ENCODE peak calls at places on chromosomes 1 and 21, in four cellular contexts. One of them, this sample, is unnamed.

GRCh38 chr21:44899768-44900558 is 20.7 kb downstream of the ITGB2 start:
- DNase-seq in mesendoderm: no peak
- DNase-seq in H9: no peak
- DNase-seq in IMR-90: no peak
- DNase-seq in this sample: no peak

GRCh38 chr1:161019767-161020572 is 982 bp downstream of the F11R start:
- DNase-seq in mesendoderm: peak
- DNase-seq in IMR-90: no peak
- DNase-seq in H9: no peak
- DNase-seq in this sample: no peak

GRCh38 chr1:147292635-147293251 is 50.3 kb downstream of the CHD1L start:
- DNase-seq in H9: no peak
- DNase-seq in mesendoderm: no peak
- DNase-seq in IMR-90: peak
- DNase-seq in this sample: peak

GRCh38 chr1:52281518-52281917 is 84.5 kb downstream of the CC2D1B start:
- DNase-seq in IMR-90: peak
- DNase-seq in H9: no peak
- DNase-seq in mesendoderm: no peak
- DNase-seq in this sample: peak

GRCh38 chr1:59377350-59377904 is 80.5 kb downstream of the FGGY start:
- DNase-seq in mesendoderm: no peak
- DNase-seq in H9: no peak
- DNase-seq in IMR-90: no peak
- DNase-seq in this sample: no peak

GRCh38 chr1:72530646-72531045 is 248.3 kb upstream of the NEGR1 start:
- DNase-seq in H9: no peak
- DNase-seq in mesendoderm: no peak
- DNase-seq in IMR-90: no peak
- DNase-seq in this sample: no peak

GRCh38 chr1:46512135-46512791 is 22.6 kb downstream of the DMBX1 start:
- DNase-seq in IMR-90: no peak
- DNase-seq in H9: no peak
- DNase-seq in mesendoderm: no peak
- DNase-seq in this sample: no peak

GRCh38 chr1:162908780-162909179 is 47.8 kb upstream of the CCDC190 start:
- DNase-seq in IMR-90: peak
- DNase-seq in H9: no peak
- DNase-seq in mesendoderm: no peak
- DNase-seq in this sample: peak

GRCh38 chr1:190578015-190578414 is 100.4 kb upstream of the BRINP3 start:
- DNase-seq in mesendoderm: no peak
- DNase-seq in IMR-90: no peak
- DNase-seq in H9: no peak
- DNase-seq in this sample: no peak

GRCh38 chr1:161069731-161070270 is at the start of gene ARHGAP30:
- DNase-seq in IMR-90: no peak
- DNase-seq in mesendoderm: peak
- DNase-seq in H9: peak
- DNase-seq in this sample: no peak

GRCh38 chr1:46084553-46085448 is 47.6 kb downstream of the PIK3R3 start:
- DNase-seq in mesendoderm: no peak
- DNase-seq in IMR-90: peak
- DNase-seq in H9: no peak
- DNase-seq in this sample: peak

GRCh38 chr1:216528816-216529215 is 105.6 kb upstream of the USH2A start:
- DNase-seq in IMR-90: no peak
- DNase-seq in mesendoderm: no peak
- DNase-seq in H9: no peak
- DNase-seq in this sample: no peak

GRCh38 chr1:163205513-163205912 is 2.8 kb upstream of the RGS5 start:
- DNase-seq in H9: no peak
- DNase-seq in IMR-90: peak
- DNase-seq in mesendoderm: no peak
- DNase-seq in this sample: no peak

GRCh38 chr1:110007045-110007444 is 22.5 kb downstream of the AHCYL1 start:
- DNase-seq in IMR-90: no peak
- DNase-seq in H9: no peak
- DNase-seq in mesendoderm: no peak
- DNase-seq in this sample: no peak

GRCh38 chr1:58964880-58965279 is 181.0 kb upstream of the JUN start:
- DNase-seq in mesendoderm: no peak
- DNase-seq in IMR-90: peak
- DNase-seq in H9: no peak
- DNase-seq in this sample: peak

GRCh38 chr21:29529139-29529538 is 230.4 kb downstream of the BACH1 start:
- DNase-seq in IMR-90: no peak
- DNase-seq in H9: no peak
- DNase-seq in mesendoderm: no peak
- DNase-seq in this sample: no peak

GRCh38 chr1:204975568-204976235 is 67.3 kb upstream of the CNTN2 start:
- DNase-seq in H9: peak
- DNase-seq in IMR-90: peak
- DNase-seq in mesendoderm: peak
- DNase-seq in this sample: peak

GRCh38 chr1:24109686-24110475 is 2.1 kb downstream of the MYOM3 start:
- DNase-seq in H9: no peak
- DNase-seq in mesendoderm: no peak
- DNase-seq in IMR-90: no peak
- DNase-seq in this sample: no peak

GRCh38 chr1:38586993-38587646 is 272.5 kb downstream of the RRAGC start:
- DNase-seq in IMR-90: no peak
- DNase-seq in H9: peak
- DNase-seq in mesendoderm: peak
- DNase-seq in this sample: no peak

GRCh38 chr1:181448461-181448860 is 34.9 kb upstream of the CACNA1E start:
- DNase-seq in IMR-90: no peak
- DNase-seq in mesendoderm: peak
- DNase-seq in H9: no peak
- DNase-seq in this sample: no peak

GRCh38 chr1:161367684-161368398 is at the start of gene CFAP126:
- DNase-seq in IMR-90: peak
- DNase-seq in mesendoderm: peak
- DNase-seq in H9: peak
- DNase-seq in this sample: peak

GRCh38 chr1:5975133-5975880 is 16.9 kb downstream of the NPHP4 start:
- DNase-seq in IMR-90: peak
- DNase-seq in H9: peak
- DNase-seq in mesendoderm: peak
- DNase-seq in this sample: peak

GRCh38 chr1:65235867-65236805 is 73.2 kb upstream of the DNAJC6 start:
- DNase-seq in IMR-90: peak
- DNase-seq in H9: no peak
- DNase-seq in mesendoderm: peak
- DNase-seq in this sample: peak

GRCh38 chr1:45375104-45376090 is 35.2 kb upstream of the MUTYH start:
- DNase-seq in mesendoderm: no peak
- DNase-seq in IMR-90: no peak
- DNase-seq in H9: no peak
- DNase-seq in this sample: no peak

GRCh38 chr21:44666401-44667320 is at the start of gene KRTAP12-2:
- DNase-seq in IMR-90: no peak
- DNase-seq in mesendoderm: no peak
- DNase-seq in H9: peak
- DNase-seq in this sample: no peak

GRCh38 chr21:43758132-43758619 is 17.9 kb downstream of the CSTB start:
- DNase-seq in mesendoderm: no peak
- DNase-seq in H9: no peak
- DNase-seq in IMR-90: peak
- DNase-seq in this sample: peak

GRCh38 chr1:209815931-209816338 is 10.0 kb upstream of the IRF6 start:
- DNase-seq in H9: no peak
- DNase-seq in mesendoderm: no peak
- DNase-seq in IMR-90: no peak
- DNase-seq in this sample: no peak

GRCh38 chr1:144551107-144551542 is 41.6 kb upstream of the PPIAL4F start:
- DNase-seq in H9: no peak
- DNase-seq in IMR-90: no peak
- DNase-seq in mesendoderm: no peak
- DNase-seq in this sample: peak

GRCh38 chr1:80218112-80218511 is 1211.6 kb upstream of the ADGRL4 start:
- DNase-seq in IMR-90: peak
- DNase-seq in H9: no peak
- DNase-seq in mesendoderm: peak
- DNase-seq in this sample: peak

GRCh38 chr1:32741417-32742131 is 39.0 kb upstream of the SYNC start:
- DNase-seq in IMR-90: no peak
- DNase-seq in H9: no peak
- DNase-seq in mesendoderm: no peak
- DNase-seq in this sample: no peak

GRCh38 chr1:170445096-170445495 is 86.9 kb upstream of the GORAB start:
- DNase-seq in H9: no peak
- DNase-seq in IMR-90: peak
- DNase-seq in mesendoderm: no peak
- DNase-seq in this sample: peak

GRCh38 chr1:217193151-217193550 is 437.7 kb downstream of the GPATCH2 start:
- DNase-seq in H9: no peak
- DNase-seq in mesendoderm: no peak
- DNase-seq in IMR-90: no peak
- DNase-seq in this sample: no peak

GRCh38 chr1:150322310-150322709 is 977 bp downstream of the PRPF3 start:
- DNase-seq in mesendoderm: no peak
- DNase-seq in IMR-90: peak
- DNase-seq in H9: no peak
- DNase-seq in this sample: peak

GRCh38 chr1:19163261-19163660 is 46.8 kb downstream of the UBR4 start:
- DNase-seq in IMR-90: peak
- DNase-seq in H9: no peak
- DNase-seq in mesendoderm: no peak
- DNase-seq in this sample: peak

GRCh38 chr1:223016381-223016780 is 126.7 kb downstream of the TLR5 start:
- DNase-seq in mesendoderm: no peak
- DNase-seq in H9: no peak
- DNase-seq in IMR-90: no peak
- DNase-seq in this sample: no peak
- H2BK120ac ChIP-seq in mesendoderm: no peak
- H2BK120ac ChIP-seq in H9: no peak
- H2BK120ac ChIP-seq in IMR-90: no peak
- H2BK120ac ChIP-seq in this sample: no peak

DNA sequence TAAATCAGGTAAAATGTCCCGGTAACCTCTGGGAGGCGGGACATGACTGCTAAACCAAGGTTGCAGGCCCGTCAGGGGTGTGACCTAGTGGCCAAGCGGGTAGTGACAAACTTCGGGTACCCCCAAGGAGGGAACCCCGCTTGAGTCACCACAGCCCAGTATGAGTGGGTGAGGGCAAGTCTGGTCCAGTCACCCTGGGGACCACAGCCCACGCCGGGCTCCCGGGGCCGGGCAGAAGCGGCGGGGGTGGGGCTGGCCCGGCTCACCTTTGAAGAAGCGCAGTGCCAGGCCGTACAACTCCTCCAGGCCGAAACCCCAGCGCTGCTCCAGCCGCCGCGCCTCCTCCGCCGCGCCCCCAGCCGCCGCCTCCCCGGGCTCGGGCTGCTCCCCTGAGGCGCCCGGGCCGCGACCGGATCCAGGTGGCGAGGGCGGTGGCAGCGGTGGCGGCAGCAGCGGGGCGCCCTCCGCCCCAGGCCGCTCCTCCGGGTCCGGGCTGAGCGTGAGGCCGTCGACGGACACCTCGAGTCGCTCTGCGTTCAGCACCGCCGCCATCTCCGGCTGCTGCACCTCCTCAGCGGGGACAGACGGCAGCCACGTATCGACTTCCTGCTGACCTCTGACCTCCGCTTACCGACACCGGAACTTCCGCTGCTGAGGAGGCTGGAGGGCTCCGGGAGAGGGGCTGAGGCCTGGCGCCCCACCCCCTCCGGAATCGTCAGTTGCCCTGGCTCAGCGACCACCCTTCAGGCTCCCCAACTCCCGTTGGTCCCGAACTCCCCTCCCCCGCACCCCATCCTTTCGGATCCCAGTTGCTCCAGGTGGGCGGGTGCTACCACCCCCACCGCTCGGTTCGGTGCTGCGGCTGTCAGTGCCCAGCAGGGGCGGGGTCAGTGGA is at the start of gene ACBD3:
- DNase-seq in mesendoderm: peak
- DNase-seq in H9: peak
- DNase-seq in IMR-90: peak
- DNase-seq in this sample: peak
- H2BK120ac ChIP-seq in mesendoderm: no peak
- H2BK120ac ChIP-seq in H9: no peak
- H2BK120ac ChIP-seq in IMR-90: peak
- H2BK120ac ChIP-seq in this sample: peak

GRCh38 chr1:12586171-12586942 is 31.7 kb downstream of the DHRS3 start:
- DNase-seq in H9: no peak
- DNase-seq in IMR-90: no peak
- DNase-seq in mesendoderm: no peak
- DNase-seq in this sample: no peak
- H2BK120ac ChIP-seq in H9: no peak
- H2BK120ac ChIP-seq in IMR-90: no peak
- H2BK120ac ChIP-seq in mesendoderm: no peak
- H2BK120ac ChIP-seq in this sample: no peak

DNA sequence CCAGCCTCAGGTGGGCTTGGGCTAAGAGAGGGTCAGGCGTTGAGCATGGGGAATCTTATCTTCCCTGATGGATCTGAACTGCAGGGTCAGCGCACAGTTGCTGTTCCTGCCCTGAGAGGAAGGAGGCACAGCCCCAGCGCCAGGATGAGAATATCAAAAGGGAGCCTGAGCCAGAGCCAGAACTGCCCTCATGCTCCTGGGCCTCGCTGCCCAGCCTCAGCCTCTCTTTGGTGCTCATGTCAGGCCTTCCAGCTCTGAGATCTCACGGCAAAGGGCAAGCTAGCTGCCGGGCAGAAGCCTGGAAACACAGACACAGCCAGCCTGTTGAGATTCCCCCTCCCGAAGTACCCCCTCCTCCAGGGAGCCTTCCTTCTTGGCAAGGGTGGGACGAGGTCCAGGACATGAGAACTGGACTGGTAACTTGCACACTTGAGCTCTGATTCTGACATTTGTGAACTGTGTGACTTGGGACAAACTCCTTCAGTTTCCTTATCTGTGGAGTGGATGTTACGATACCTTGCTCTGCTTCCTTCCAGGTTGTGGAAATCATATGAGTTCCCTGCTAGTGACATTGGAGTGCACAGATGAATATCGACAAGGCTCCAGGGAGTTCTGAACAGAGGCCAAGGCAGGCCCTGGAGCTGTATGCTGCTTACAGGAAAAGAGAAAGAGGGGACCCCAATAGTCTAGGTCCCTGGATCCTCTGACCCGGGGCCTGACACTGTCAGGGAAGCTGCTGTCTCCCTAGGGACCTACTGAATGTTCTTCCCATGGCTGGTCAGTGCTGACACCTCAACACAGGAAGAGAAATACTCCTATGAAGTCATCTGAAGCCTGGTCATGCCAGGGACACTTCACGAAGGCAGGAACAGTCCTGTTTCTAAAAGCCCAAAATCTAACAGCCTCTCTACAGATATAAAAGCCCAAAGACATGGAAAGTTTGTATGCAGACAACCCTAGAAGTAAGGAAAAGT is 1.4 kb upstream of the LAD1 start:
- DNase-seq in H9: no peak
- DNase-seq in IMR-90: no peak
- DNase-seq in mesendoderm: no peak
- DNase-seq in this sample: no peak
- H2BK120ac ChIP-seq in H9: no peak
- H2BK120ac ChIP-seq in IMR-90: no peak
- H2BK120ac ChIP-seq in mesendoderm: no peak
- H2BK120ac ChIP-seq in this sample: no peak

GRCh38 chr1:114080511-114081144 is 73.0 kb downstream of the SYT6 start:
- DNase-seq in IMR-90: no peak
- DNase-seq in mesendoderm: peak
- DNase-seq in H9: no peak
- DNase-seq in this sample: no peak
- H2BK120ac ChIP-seq in IMR-90: no peak
- H2BK120ac ChIP-seq in mesendoderm: no peak
- H2BK120ac ChIP-seq in H9: no peak
- H2BK120ac ChIP-seq in this sample: no peak